ENCODE peak calls at places on chromosome 1, in six cellular contexts. U, V, N, G, J and S are unnamed samples.

GRCh38 chr1:169133801-169134558 is 27.5 kb downstream of the ATP1B1 start:
- ATAC-seq in U (no peak), V (no peak), N (no peak), G (peak; percentile 12), J (peak; percentile 24), S (no peak)

GRCh38 chr1:203278087-203278884 is 27.0 kb upstream of the BTG2 start:
- ATAC-seq in U (peak; percentile 25), V (peak; percentile 89), N (peak; percentile 66), G (no peak), J (peak; percentile 97), S (peak; percentile 4)

GRCh38 chr1:223308141-223308540 is 55.8 kb downstream of the SUSD4 start:
- ATAC-seq in U (no peak), V (no peak), N (peak; percentile 71), G (no peak), J (no peak), S (no peak)

GRCh38 chr1:62599044-62599443 is 1.7 kb downstream of the ANGPTL3 start:
- ATAC-seq in U (peak; percentile 95), V (no peak), N (no peak), G (no peak), J (no peak), S (no peak)

GRCh38 chr1:212565079-212565478 is 43.5 kb upstream of the ATF3 start:
- ATAC-seq in U (no peak), V (no peak), N (no peak), G (no peak), J (no peak), S (no peak)

GRCh38 chr1:186865253-186865652 is 36.5 kb downstream of the PLA2G4A start:
- ATAC-seq in U (peak; percentile 51), V (no peak), N (no peak), G (no peak), J (no peak), S (no peak)

GRCh38 chr1:86466109-86466844 is 2.5 kb upstream of the CLCA1 start:
- ATAC-seq in U (no peak), V (no peak), N (no peak), G (no peak), J (no peak), S (no peak)

GRCh38 chr1:156293895-156294294 is 1.6 kb downstream of the GLMP start:
- ATAC-seq in U (no peak), V (no peak), N (no peak), G (no peak), J (no peak), S (no peak)

GRCh38 chr1:109275706-109276345 is 7.1 kb downstream of the PSRC1 start:
- ATAC-seq in U (no peak), V (no peak), N (no peak), G (peak; percentile 54), J (peak; percentile 28), S (no peak)

GRCh38 chr1:200972985-200973742 is 50.4 kb downstream of the KIF21B start:
- ATAC-seq in U (no peak), V (no peak), N (no peak), G (no peak), J (no peak), S (no peak)

GRCh38 chr1:29711582-29712274 is 475.4 kb downstream of the PTPRU start:
- ATAC-seq in U (peak; percentile 85), V (no peak), N (no peak), G (no peak), J (no peak), S (no peak)

GRCh38 chr1:184843732-184844495 is 89.3 kb upstream of the EDEM3 start:
- ATAC-seq in U (peak; percentile 90), V (no peak), N (peak; percentile 75), G (no peak), J (no peak), S (no peak)

GRCh38 chr1:32635508-32636277 is 14.7 kb downstream of the ZBTB8OS start:
- ATAC-seq in U (no peak), V (no peak), N (no peak), G (no peak), J (no peak), S (no peak)

GRCh38 chr1:218728994-218729393 is 383.9 kb downstream of the TGFB2 start:
- ATAC-seq in U (no peak), V (no peak), N (no peak), G (no peak), J (no peak), S (no peak)

GRCh38 chr1:20935717-20936116 is 148.6 kb upstream of the HP1BP3 start:
- ATAC-seq in U (no peak), V (no peak), N (no peak), G (no peak), J (no peak), S (no peak)